ENCODE peak calls at places on chromosome 11, in nine cellular contexts. S, U, C, G, E, Z, X, O and Q are unnamed samples.

GRCh38 chr11:14902650-14903350 is 10.8 kb upstream of the CYP2R1 start:
- DNase-seq in S (no peak), U (no peak), C (no peak), G (peak; percentile 59), E (no peak), Z (peak; percentile 47), X (no peak), O (no peak), Q (peak; percentile 26)

GRCh38 chr11:71207563-71207962 is 44.8 kb downstream of the SHANK2 start:
- DNase-seq in S (peak; percentile 15), U (no peak), C (no peak), G (no peak), E (no peak), Z (no peak), X (no peak), O (no peak), Q (no peak)

GRCh38 chr11:69360606-69361005 is 66.7 kb downstream of the MYEOV start:
- DNase-seq in S (no peak), U (no peak), C (no peak), G (no peak), E (no peak), Z (no peak), X (peak; percentile 1), O (no peak), Q (no peak)

GRCh38 chr11:124482362-124483147 is 37.1 kb upstream of the OR8B8 start:
- DNase-seq in S (no peak), U (no peak), C (no peak), G (peak; percentile 19), E (no peak), Z (no peak), X (no peak), O (no peak), Q (no peak)

GRCh38 chr11:134532176-134532920 is 120.3 kb upstream of the B3GAT1 start:
- DNase-seq in S (no peak), U (no peak), C (no peak), G (no peak), E (no peak), Z (no peak), X (no peak), O (no peak), Q (no peak)

GRCh38 chr11:61761440-61762163 is 9.2 kb downstream of the MYRF start:
- DNase-seq in S (no peak), U (no peak), C (no peak), G (no peak), E (no peak), Z (no peak), X (no peak), O (no peak), Q (no peak)

GRCh38 chr11:46117842-46118241 is 3.4 kb downstream of the PHF21A start:
- DNase-seq in S (no peak), U (no peak), C (no peak), G (no peak), E (no peak), Z (no peak), X (no peak), O (no peak), Q (peak; percentile 23)

GRCh38 chr11:77775941-77776340 is 44.6 kb downstream of the RSF1 start:
- DNase-seq in S (no peak), U (no peak), C (no peak), G (no peak), E (no peak), Z (no peak), X (no peak), O (no peak), Q (no peak)

GRCh38 chr11:35286156-35286555 is 133.2 kb downstream of the SLC1A2 start:
- DNase-seq in S (no peak), U (no peak), C (no peak), G (no peak), E (no peak), Z (no peak), X (no peak), O (no peak), Q (no peak)

GRCh38 chr11:123616505-123617198 is 37.8 kb downstream of the SCN3B start:
- DNase-seq in S (no peak), U (no peak), C (no peak), G (no peak), E (no peak), Z (peak; percentile 3), X (no peak), O (no peak), Q (no peak)

GRCh38 chr11:1175461-1176223 is 17.9 kb downstream of the MUC5AC start:
- DNase-seq in S (no peak), U (no peak), C (no peak), G (no peak), E (no peak), Z (no peak), X (no peak), O (no peak), Q (no peak)

GRCh38 chr11:101516546-101516945 is 67.3 kb downstream of the TRPC6 start:
- DNase-seq in S (no peak), U (no peak), C (no peak), G (no peak), E (no peak), Z (no peak), X (peak; percentile 7), O (no peak), Q (no peak)

GRCh38 chr11:112722876-112723275 is 238.3 kb upstream of the NCAM1 start:
- DNase-seq in S (no peak), U (no peak), C (no peak), G (no peak), E (no peak), Z (no peak), X (no peak), O (no peak), Q (no peak)

GRCh38 chr11:114358711-114359110 is 41.6 kb downstream of the C11orf71 start:
- DNase-seq in S (no peak), U (no peak), C (no peak), G (no peak), E (no peak), Z (no peak), X (no peak), O (no peak), Q (peak; percentile 9)

GRCh38 chr11:103870821-103871309 is 165.6 kb upstream of the DDI1 start:
- DNase-seq in S (no peak), U (no peak), C (no peak), G (no peak), E (peak; percentile 61), Z (peak; percentile 44), X (no peak), O (no peak), Q (no peak)

GRCh38 chr11:93718057-93718563 is 23.2 kb downstream of the TAF1D start:
- DNase-seq in S (no peak), U (no peak), C (no peak), G (no peak), E (no peak), Z (no peak), X (peak; percentile 21), O (no peak), Q (no peak)